ENCODE peak calls at places on chromosomes 2 and 18, in six cellular contexts. N is WTC11, C is K562, Q is GM12878, Y is H1, J is HepG2. F is an unnamed sample.

GRCh38 chr2:186129767-186130581 is 356.1 kb upstream of the ZC3H15 start:
- DNase-seq in N (no peak), C (no peak), Q (no peak), Y (no peak), J (peak), F (peak)

GRCh38 chr2:44969936-44970335 is 28.4 kb downstream of the SIX3 start:
- DNase-seq in N (no peak), C (no peak), Q (no peak), Y (no peak), J (no peak), F (no peak)

GRCh38 chr2:30262716-30263309 is 31.5 kb downstream of the LBH start:
- DNase-seq in N (no peak), C (no peak), Q (no peak), Y (no peak), J (no peak), F (no peak)

GRCh38 chr18:33051397-33051796 is 278.6 kb upstream of the KLHL14 start:
- DNase-seq in N (no peak), C (no peak), Q (no peak), Y (no peak), J (peak), F (no peak)

GRCh38 chr2:22795467-22795866 is 589.5 kb upstream of the KLHL29 start:
- DNase-seq in N (no peak), C (no peak), Q (no peak), Y (no peak), J (no peak), F (no peak)

GRCh38 chr2:207465894-207466293 is 63.9 kb upstream of the CREB1 start:
- DNase-seq in N (no peak), C (no peak), Q (no peak), Y (no peak), J (no peak), F (no peak)

GRCh38 chr2:113980946-113981345 is 91.1 kb downstream of the ACTR3 start:
- DNase-seq in N (no peak), C (no peak), Q (no peak), Y (no peak), J (no peak), F (no peak)

GRCh38 chr2:23436346-23437099 is 51.5 kb downstream of the KLHL29 start:
- DNase-seq in N (peak), C (no peak), Q (no peak), Y (peak), J (no peak), F (no peak)

GRCh38 chr18:38421016-38421415 is 855.4 kb upstream of the CELF4 start:
- DNase-seq in N (no peak), C (no peak), Q (no peak), Y (no peak), J (no peak), F (no peak)

GRCh38 chr2:7693246-7694065 is 776.2 kb downstream of the RNF144A start:
- DNase-seq in N (no peak), C (no peak), Q (no peak), Y (no peak), J (no peak), F (no peak)

GRCh38 chr2:74264281-74264680 is 65.9 kb downstream of the MTHFD2 start:
- DNase-seq in N (no peak), C (no peak), Q (no peak), Y (no peak), J (no peak), F (no peak)

GRCh38 chr2:71331581-71332412 is at the start of gene ZNF638:
- DNase-seq in N (peak), C (peak), Q (peak), Y (peak), J (peak), F (peak)

GRCh38 chr18:31185551-31185950 is 22.9 kb upstream of the DSC1 start:
- DNase-seq in N (no peak), C (no peak), Q (no peak), Y (no peak), J (peak), F (no peak)

GRCh38 chr2:58571181-58571852 is 330.2 kb upstream of the FANCL start:
- DNase-seq in N (peak), C (peak), Q (peak), Y (peak), J (peak), F (peak)

GRCh38 chr2:221323513-221323912 is 248.6 kb downstream of the EPHA4 start:
- DNase-seq in N (no peak), C (no peak), Q (no peak), Y (no peak), J (no peak), F (no peak)

GRCh38 chr2:86491088-86491487 is 49.9 kb downstream of the KDM3A start:
- DNase-seq in N (no peak), C (no peak), Q (no peak), Y (no peak), J (no peak), F (no peak)

GRCh38 chr18:51907687-51908597 is 432.1 kb upstream of the DCC start:
- DNase-seq in N (no peak), C (no peak), Q (no peak), Y (no peak), J (peak), F (no peak)

GRCh38 chr2:105329197-105329554 is 359 bp downstream of the TGFBRAP1 start:
- DNase-seq in N (no peak), C (peak), Q (no peak), Y (no peak), J (peak), F (no peak)

GRCh38 chr2:24421668-24422067 is 61.3 kb upstream of the ITSN2 start:
- DNase-seq in N (peak), C (peak), Q (no peak), Y (no peak), J (peak), F (peak)

GRCh38 chr2:43220982-43221659 is 5.3 kb downstream of the ZFP36L2 start:
- DNase-seq in N (peak), C (peak), Q (no peak), Y (no peak), J (no peak), F (no peak)

GRCh38 chr2:89833780-89834117 is 1142.3 kb downstream of the RPIA start:
- DNase-seq in N (no peak), C (no peak), Q (no peak), Y (no peak), J (no peak), F (no peak)

GRCh38 chr2:218555527-218555926 is 12.6 kb downstream of the USP37 start:
- DNase-seq in N (no peak), C (no peak), Q (no peak), Y (peak), J (no peak), F (no peak)

GRCh38 chr2:234081970-234082822 is 31.7 kb downstream of the SPP2 start:
- DNase-seq in N (no peak), C (no peak), Q (no peak), Y (no peak), J (peak), F (no peak)

GRCh38 chr2:137096693-137097092 is 331.3 kb downstream of the THSD7B start:
- DNase-seq in N (peak), C (no peak), Q (no peak), Y (no peak), J (peak), F (no peak)

GRCh38 chr2:207600211-207600610 is 25.0 kb downstream of the METTL21A start:
- DNase-seq in N (no peak), C (no peak), Q (no peak), Y (no peak), J (no peak), F (no peak)

GRCh38 chr2:17791121-17791902 is 24.9 kb upstream of the MSGN1 start:
- DNase-seq in N (no peak), C (no peak), Q (no peak), Y (no peak), J (no peak), F (no peak)

GRCh38 chr2:195094330-195094729 is 562.7 kb upstream of the SLC39A10 start:
- DNase-seq in N (no peak), C (no peak), Q (peak), Y (no peak), J (no peak), F (no peak)

GRCh38 chr2:63189026-63189425 is 138.4 kb downstream of the OTX1 start:
- DNase-seq in N (peak), C (peak), Q (peak), Y (peak), J (peak), F (peak)

GRCh38 chr18:66724664-66725356 is 120.9 kb upstream of the CDH19 start:
- DNase-seq in N (no peak), C (no peak), Q (no peak), Y (no peak), J (peak), F (no peak)

GRCh38 chr2:120109186-120110061 is 96.5 kb downstream of the EPB41L5 start:
- DNase-seq in N (no peak), C (peak), Q (peak), Y (no peak), J (peak), F (peak)

GRCh38 chr2:216827073-216827725 is 32.7 kb downstream of the TNP1 start:
- DNase-seq in N (no peak), C (no peak), Q (no peak), Y (no peak), J (no peak), F (no peak)

GRCh38 chr2:186976329-186976728 is 127.4 kb upstream of the ZSWIM2 start:
- DNase-seq in N (no peak), C (peak), Q (no peak), Y (no peak), J (no peak), F (no peak)

GRCh38 chr2:155965415-155966070 is 367.0 kb downstream of the NR4A2 start:
- DNase-seq in N (no peak), C (peak), Q (no peak), Y (no peak), J (no peak), F (no peak)

GRCh38 chr2:168401048-168401556 is 55.0 kb upstream of the CERS6 start:
- DNase-seq in N (no peak), C (no peak), Q (no peak), Y (no peak), J (no peak), F (no peak)

GRCh38 chr2:168404764-168405163 is 51.3 kb upstream of the CERS6 start:
- DNase-seq in N (no peak), C (no peak), Q (no peak), Y (no peak), J (peak), F (no peak)

GRCh38 chr2:168402531-168402930 is 53.5 kb upstream of the CERS6 start:
- DNase-seq in N (no peak), C (no peak), Q (no peak), Y (no peak), J (no peak), F (no peak)

GRCh38 chr2:168401771-168402170 is 54.3 kb upstream of the CERS6 start:
- DNase-seq in N (no peak), C (no peak), Q (no peak), Y (no peak), J (no peak), F (no peak)

GRCh38 chr2:168403736-168404135 is 52.3 kb upstream of the CERS6 start:
- DNase-seq in N (no peak), C (no peak), Q (no peak), Y (no peak), J (no peak), F (no peak)
- TF ChIP-seq ATF3 in N (no peak), C (no peak), Q (no peak), Y (no peak), J (no peak), F (no peak)

GRCh38 chr2:96753661-96754282 is 6.9 kb upstream of the CNNM4 start:
- DNase-seq in N (no peak), C (no peak), Q (no peak), Y (no peak), J (no peak), F (no peak)
- TF ChIP-seq ATF3 in N (no peak), C (no peak), Q (no peak), Y (no peak), J (no peak), F (no peak)

DNA sequence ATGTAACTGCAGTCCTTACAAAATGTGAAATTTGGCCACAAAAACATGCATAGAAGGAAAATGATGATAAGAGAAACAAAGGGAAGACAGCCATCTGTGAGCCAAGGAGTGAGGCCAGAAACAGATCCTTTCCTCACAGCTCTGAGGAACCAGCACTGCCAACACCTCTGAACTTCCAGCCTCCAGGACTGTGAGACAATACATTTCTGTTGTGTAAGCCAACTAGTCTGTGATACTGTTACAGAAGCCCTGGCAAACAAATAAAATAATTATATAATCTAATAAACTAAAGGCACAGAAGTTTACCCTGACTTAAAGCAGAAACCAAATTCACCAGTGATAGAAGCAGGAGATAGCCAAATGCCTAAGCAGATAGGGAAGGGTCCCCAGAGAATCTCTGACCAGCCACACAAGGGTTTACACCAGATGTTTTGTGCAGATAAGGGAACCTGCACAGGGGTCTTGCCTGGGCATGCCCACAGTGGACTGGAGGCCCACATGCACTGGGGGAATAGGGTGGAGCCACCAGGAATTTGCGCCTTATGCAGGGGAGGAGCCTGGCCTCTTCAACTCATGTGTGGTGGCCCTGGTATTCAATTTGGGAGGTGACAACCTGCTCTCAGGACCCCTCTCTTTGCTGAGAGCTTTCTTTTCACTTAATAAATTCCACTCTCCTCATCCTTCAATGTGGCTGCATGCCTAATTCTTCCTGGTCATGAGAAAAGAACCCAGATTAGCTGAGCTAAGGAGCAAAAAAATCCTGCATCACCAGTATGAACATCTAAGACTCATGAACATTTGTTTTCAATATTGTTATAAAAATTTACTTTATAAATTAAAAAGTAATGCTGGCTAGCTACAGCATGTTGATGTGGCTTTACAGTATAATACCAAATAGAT is 3.8 kb upstream of the GCC2 start:
- DNase-seq in N (no peak), C (peak), Q (no peak), Y (no peak), J (no peak), F (no peak)
- TF ChIP-seq ATF3 in N (no peak), C (no peak), Q (no peak), Y (no peak), J (no peak), F (no peak)

GRCh38 chr2:169472249-169472648 is 7.0 kb upstream of the BBS5 start:
- DNase-seq in N (no peak), C (no peak), Q (no peak), Y (no peak), J (no peak), F (no peak)
- TF ChIP-seq ATF3 in N (no peak), C (no peak), Q (no peak), Y (no peak), J (no peak), F (no peak)

DNA sequence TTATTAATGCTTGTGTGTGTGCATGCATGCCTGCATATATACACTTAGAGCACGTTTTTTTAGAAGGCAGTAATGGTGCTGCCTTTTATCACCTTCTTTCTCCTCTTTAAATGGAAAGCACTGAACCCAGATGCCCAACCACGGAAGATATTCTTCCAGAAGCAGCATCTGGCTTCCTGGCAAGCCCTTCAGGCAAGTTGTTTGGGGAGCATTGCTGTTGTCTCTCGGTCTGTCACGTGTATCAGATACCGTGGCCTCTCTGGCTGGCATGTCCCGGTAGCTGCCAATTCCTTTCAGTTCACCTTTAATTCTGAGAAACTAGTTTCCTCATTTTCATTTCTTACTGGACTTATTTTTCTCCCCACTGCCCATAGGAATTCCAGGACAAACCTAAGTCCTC is 587.8 kb downstream of the ARHGAP15 start:
- DNase-seq in N (no peak), C (no peak), Q (no peak), Y (no peak), J (no peak), F (no peak)
- TF ChIP-seq ATF3 in N (no peak), C (no peak), Q (no peak), Y (no peak), J (no peak), F (no peak)

GRCh38 chr18:54712315-54712714 is 116.0 kb upstream of the RAB27B start:
- DNase-seq in N (no peak), C (no peak), Q (no peak), Y (no peak), J (no peak), F (no peak)
- TF ChIP-seq ATF3 in N (no peak), C (peak), Q (no peak), Y (no peak), J (no peak), F (no peak)